ENCODE peak calls at places on chromosomes 5 and 9, in seven cellular contexts. S, V, E, T, X, F and D are unnamed samples.
A peak's percentile ranks its signal among the peaks of the same experiment; 100 is the strongest.

GRCh38 chr5:172740483-172741205 is 30.4 kb downstream of the DUSP1 start:
- DNase-seq in F (no peak), S (peak; percentile 65), X (no peak), T (peak; percentile 93), V (no peak), E (peak; percentile 88), D (peak; percentile 82)

GRCh38 chr9:70136632-70137031 is 93.0 kb downstream of the MAMDC2 start:
- DNase-seq in S (no peak), V (no peak), E (no peak), F (no peak), X (no peak), T (peak; percentile 69), D (no peak)

GRCh38 chr5:124274949-124275348 is 471.5 kb downstream of the ZNF608 start:
- DNase-seq in S (no peak), X (no peak), T (no peak), V (no peak), F (no peak), E (peak; percentile 43), D (no peak)

GRCh38 chr5:60340965-60341471 is 358.9 kb downstream of the DEPDC1B start:
- DNase-seq in T (no peak), F (no peak), S (no peak), V (peak; percentile 31), E (no peak), X (no peak), D (no peak)

GRCh38 chr9:116112236-116112635 is 41.4 kb upstream of the PAPPA start:
- DNase-seq in T (peak; percentile 31), F (no peak), X (no peak), V (no peak), S (no peak), E (peak; percentile 19), D (no peak)

GRCh38 chr5:113102121-113102531 is 125.5 kb downstream of the DCP2 start:
- DNase-seq in V (no peak), S (no peak), X (no peak), E (no peak), F (no peak), T (peak; percentile 50), D (no peak)

GRCh38 chr5:39547548-39548154 is 122.9 kb upstream of the DAB2 start:
- DNase-seq in E (peak; percentile 73), V (peak; percentile 19), F (no peak), T (peak; percentile 68), X (no peak), S (peak; percentile 83), D (peak; percentile 49)

GRCh38 chr9:32738501-32739172 is 44.7 kb upstream of the TMEM215 start:
- DNase-seq in X (no peak), T (no peak), E (peak; percentile 18), V (no peak), S (no peak), F (no peak), D (peak; percentile 10)

GRCh38 chr5:68711311-68712200 is 382.3 kb upstream of the SLC30A5 start:
- DNase-seq in X (no peak), T (no peak), E (no peak), F (no peak), V (peak; percentile 51), S (peak; percentile 16), D (no peak)

GRCh38 chr5:180119031-180119885 is 47.7 kb upstream of the RNF130 start:
- DNase-seq in F (peak; percentile 32), S (no peak), X (peak; percentile 8), E (no peak), V (no peak), T (no peak), D (no peak)

GRCh38 chr5:102663771-102664530 is 91.2 kb upstream of the PAM start:
- DNase-seq in F (no peak), X (no peak), E (no peak), T (no peak), V (no peak), S (no peak), D (no peak)

GRCh38 chr5:82010696-82011095 is 38.9 kb downstream of the ATG10 start:
- DNase-seq in F (no peak), E (no peak), V (no peak), T (no peak), X (no peak), S (no peak), D (no peak)

GRCh38 chr9:98256632-98257218 is 1.3 kb upstream of the TBC1D2 start:
- DNase-seq in T (no peak), E (no peak), F (no peak), V (no peak), S (no peak), X (no peak), D (no peak)

GRCh38 chr5:162067651-162068411 is at the start of gene GABRG2:
- DNase-seq in T (no peak), E (no peak), S (no peak), V (no peak), F (no peak), X (no peak), D (no peak)

GRCh38 chr9:95854386-95855015 is 21.0 kb upstream of the ERCC6L2 start:
- DNase-seq in X (no peak), V (no peak), S (no peak), F (no peak), T (peak; percentile 82), E (peak; percentile 53), D (no peak)

GRCh38 chr5:60285910-60286309 is 392.4 kb upstream of the PDE4D start:
- DNase-seq in V (no peak), S (no peak), F (no peak), T (no peak), X (no peak), E (no peak), D (no peak)

GRCh38 chr5:96493189-96493790 is 60.2 kb upstream of the PCSK1 start:
- DNase-seq in S (no peak), X (no peak), V (no peak), T (no peak), E (no peak), F (no peak), D (no peak)

GRCh38 chr9:23663536-23663935 is 162.5 kb downstream of the ELAVL2 start:
- DNase-seq in S (no peak), V (no peak), X (no peak), T (no peak), F (no peak), E (no peak), D (no peak)

GRCh38 chr9:22643541-22643940 is 196.9 kb downstream of the DMRTA1 start:
- DNase-seq in S (no peak), V (no peak), F (no peak), T (peak; percentile 10), E (no peak), X (no peak), D (no peak)

GRCh38 chr9:29039258-29039657 is 1466.0 kb upstream of the C9orf72 start:
- DNase-seq in F (no peak), E (peak; percentile 3), V (no peak), X (no peak), S (no peak), T (no peak), D (no peak)

GRCh38 chr5:32231241-32231640 is 57.1 kb upstream of the GOLPH3 start:
- DNase-seq in E (no peak), F (no peak), X (no peak), S (no peak), V (no peak), T (no peak), D (no peak)

GRCh38 chr9:21326526-21327139 is 8.6 kb downstream of the KLHL9 start:
- DNase-seq in F (no peak), E (no peak), T (peak; percentile 44), S (peak; percentile 55), V (peak; percentile 49), X (no peak), D (no peak)

GRCh38 chr5:111116550-111116949 is 24.4 kb downstream of the WDR36 start:
- DNase-seq in T (peak; percentile 11), X (no peak), F (no peak), S (no peak), E (no peak), V (no peak), D (no peak)